ENCODE peak calls at places on chromosomes 7 and 10, in five cellular contexts. F is lower lobe of right lung, K is B cell, D is amniotic stem cell, I is A549. P is an unnamed sample.

GRCh38 chr7:24290004-24290641 is 6.1 kb downstream of the NPY start:
- DNase-seq in F (no peak), K (peak; percentile 61), D (peak; percentile 3), I (peak; percentile 36), P (peak; percentile 60)

GRCh38 chr10:103184615-103185014 is 8.5 kb downstream of the NT5C2 start:
- DNase-seq in F (no peak), K (no peak), D (no peak), I (no peak), P (no peak)

GRCh38 chr7:2175514-2175913 is 57.2 kb downstream of the MAD1L1 start:
- DNase-seq in F (no peak), K (no peak), D (peak; percentile 83), I (no peak), P (no peak)

GRCh38 chr10:69956833-69957230 is 95.8 kb upstream of the MACROH2A2 start:
- DNase-seq in F (no peak), K (no peak), D (no peak), I (no peak), P (no peak)

GRCh38 chr10:122310311-122311050 is 39.4 kb downstream of the BTBD16 start:
- DNase-seq in F (no peak), K (no peak), D (no peak), I (peak; percentile 82), P (no peak)

GRCh38 chr7:14425559-14425958 is 436.1 kb upstream of the ETV1 start:
- DNase-seq in F (no peak), K (no peak), D (no peak), I (no peak), P (no peak)

GRCh38 chr7:102404005-102404861 is 8.1 kb downstream of the PRKRIP1 start:
- DNase-seq in F (peak; percentile 57), K (peak; percentile 72), D (peak; percentile 3), I (peak; percentile 82), P (peak; percentile 73)

GRCh38 chr7:104272767-104273384 is 55.5 kb upstream of the LHFPL3 start:
- DNase-seq in F (no peak), K (no peak), D (no peak), I (no peak), P (peak; percentile 51)

GRCh38 chr7:4040031-4040928 is 641.8 kb upstream of the FOXK1 start:
- DNase-seq in F (no peak), K (no peak), D (no peak), I (no peak), P (no peak)

GRCh38 chr10:102135956-102136526 is 3.2 kb downstream of the PPRC1 start:
- DNase-seq in F (no peak), K (no peak), D (no peak), I (no peak), P (no peak)

P was measured in KBM-7.